ENCODE peak calls at places on chromosome 7, in eight cellular contexts. L is HCT116, K is OCI-LY7, B is MM.1S, C is GM23248, A is neural progenitor cell, Z is SK-N-SH, Q is hepatocyte. S is an unnamed sample.

GRCh38 chr7:7099584-7100014 is 82.7 kb upstream of the C1GALT1 start:
- DNase-seq in B (no peak), Z (no peak), K (no peak), C (peak; percentile 84), Q (peak; percentile 92), A (peak; percentile 86), L (peak; percentile 86), S (peak; percentile 99)

GRCh38 chr7:2109251-2109935 is 123.4 kb downstream of the MAD1L1 start:
- DNase-seq in Z (no peak), B (no peak), C (no peak), A (no peak), Q (no peak), K (peak; percentile 13), L (no peak), S (no peak)

GRCh38 chr7:41047789-41048191 is 655.1 kb downstream of the INHBA start:
- DNase-seq in Q (peak; percentile 8), A (no peak), Z (peak; percentile 40), K (no peak), B (no peak), L (no peak), C (peak; percentile 31), S (no peak)

GRCh38 chr7:156768698-156769472 is 124.1 kb downstream of the LMBR1 start:
- DNase-seq in K (no peak), A (no peak), Q (peak; percentile 16), B (peak; percentile 17), Z (no peak), C (no peak), L (no peak), S (peak; percentile 46)

GRCh38 chr7:115476666-115477065 is 553.9 kb downstream of the TFEC start:
- DNase-seq in K (no peak), Z (no peak), Q (peak; percentile 6), A (peak; percentile 50), B (no peak), C (peak; percentile 23), L (no peak), S (peak; percentile 21)

GRCh38 chr7:106659369-106659962 is 1.5 kb downstream of the CCDC71L start:
- DNase-seq in Z (no peak), K (no peak), L (no peak), B (no peak), A (no peak), C (no peak), Q (no peak), S (no peak)

GRCh38 chr7:100065452-100066186 is 15.9 kb downstream of the ZNF3 start:
- DNase-seq in Z (peak; percentile 65), A (no peak), B (no peak), K (no peak), C (peak; percentile 49), Q (peak; percentile 60), L (no peak), S (no peak)

GRCh38 chr7:115449689-115450088 is 527.8 kb downstream of the MDFIC start:
- DNase-seq in A (no peak), Q (no peak), Z (no peak), C (no peak), L (no peak), B (no peak), K (no peak), S (peak; percentile 36)

GRCh38 chr7:80584778-80585177 is 53.7 kb upstream of the CD36 start:
- DNase-seq in C (peak; percentile 20), K (no peak), Z (no peak), A (no peak), B (no peak), L (no peak), Q (peak; percentile 61), S (peak; percentile 16)

GRCh38 chr7:83814480-83814879 is 165.5 kb upstream of the SEMA3E start:
- DNase-seq in A (no peak), Z (no peak), C (no peak), B (no peak), L (no peak), K (no peak), Q (no peak), S (no peak)

GRCh38 chr7:14000247-14000646 is 10.8 kb upstream of the ETV1 start:
- DNase-seq in K (no peak), Z (no peak), A (no peak), C (peak; percentile 21), Q (no peak), B (peak; percentile 33), L (no peak), S (no peak)

GRCh38 chr7:52184006-52184703 is 851.3 kb upstream of the POM121L12 start:
- DNase-seq in L (no peak), C (no peak), K (no peak), Q (no peak), B (no peak), A (no peak), Z (no peak), S (no peak)

GRCh38 chr7:74026406-74027123 is 1.4 kb upstream of the ELN start:
- DNase-seq in Q (peak; percentile 78), Z (peak; percentile 92), L (peak; percentile 31), A (peak; percentile 76), B (peak; percentile 28), K (peak; percentile 53), C (peak; percentile 76), S (peak; percentile 81)

GRCh38 chr7:157834501-157835143 is 497.8 kb downstream of the DNAJB6 start:
- DNase-seq in Q (no peak), A (peak; percentile 61), B (no peak), C (no peak), L (no peak), Z (no peak), K (no peak), S (no peak)

GRCh38 chr7:1691601-1692499 is 21.8 kb downstream of the ELFN1 start:
- DNase-seq in A (no peak), L (no peak), K (no peak), B (no peak), C (no peak), Q (no peak), Z (peak; percentile 18), S (no peak)

GRCh38 chr7:32631021-32631420 is 135.7 kb downstream of the AVL9 start:
- DNase-seq in A (no peak), K (no peak), C (no peak), B (no peak), L (no peak), Z (no peak), Q (no peak), S (no peak)
- H2AFZ ChIP-seq in A (no peak overlapping the region), K (no peak overlapping the region), C (no peak overlapping the region), B (no peak overlapping the region), L (no peak overlapping the region), Z (no peak overlapping the region), Q (no peak overlapping the region), S (no peak overlapping the region)

GRCh38 chr7:16712916-16713315 is 40.6 kb upstream of the TSPAN13 start:
- DNase-seq in C (peak; percentile 73), B (no peak), Z (no peak), K (no peak), A (peak; percentile 16), Q (no peak), L (no peak), S (no peak)

GRCh38 chr7:16719699-16720098 is 33.9 kb upstream of the TSPAN13 start:
- DNase-seq in Z (no peak), C (peak; percentile 52), A (no peak), K (no peak), B (no peak), L (no peak), Q (no peak), S (no peak)

GRCh38 chr7:16721541-16721940 is 32.0 kb upstream of the TSPAN13 start:
- DNase-seq in A (no peak), C (no peak), Z (no peak), Q (no peak), B (no peak), L (no peak), K (no peak), S (no peak)

DNA sequence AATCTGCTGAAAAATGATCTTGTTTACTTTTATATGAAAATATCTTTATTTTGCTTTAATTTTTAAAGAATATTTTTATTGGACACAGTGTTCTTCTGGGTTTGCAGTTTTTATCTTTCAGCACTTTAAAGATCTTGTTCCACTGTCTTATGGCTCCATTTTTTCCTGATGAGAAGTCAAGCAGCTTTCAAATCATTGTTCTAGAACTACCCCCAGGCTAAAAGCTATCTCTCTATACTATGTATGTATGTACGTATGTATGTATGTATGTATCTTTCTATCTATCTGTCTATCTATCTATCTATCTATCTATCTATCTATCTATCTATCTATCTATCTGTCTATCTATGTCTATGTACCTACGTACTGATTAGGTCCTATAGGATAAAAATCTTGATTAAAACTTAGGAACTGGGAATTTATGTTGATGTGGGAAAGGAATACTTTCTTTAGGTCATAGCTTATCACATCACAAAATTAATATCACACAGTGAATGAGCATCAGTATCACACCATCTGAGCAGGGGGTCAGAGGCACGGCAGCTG is 35.4 kb upstream of the TSPAN13 start:
- DNase-seq in A (no peak), K (no peak), Q (no peak), Z (no peak), L (no peak), B (no peak), C (no peak), S (no peak)
- TF ChIP-seq EZH2phosphoT487 in A (no peak), K (no peak), Q (no peak), Z (no peak), L (no peak), B (no peak), C (no peak), S (no peak)

GRCh38 chr7:152128741-152129461 is 103.4 kb downstream of the GALNT11 start:
- DNase-seq in K (no peak), A (no peak), Z (no peak), B (no peak), C (no peak), L (no peak), Q (no peak), S (no peak)

GRCh38 chr7:152128252-152128651 is 102.8 kb downstream of the GALNT11 start:
- DNase-seq in L (no peak), K (no peak), A (no peak), B (no peak), Z (no peak), Q (no peak), C (no peak), S (no peak)

GRCh38 chr7:152131981-152132494 is 106.6 kb downstream of the GALNT11 start:
- DNase-seq in C (no peak), L (no peak), K (no peak), Z (no peak), B (no peak), A (no peak), Q (no peak), S (no peak)

GRCh38 chr7:152130658-152131590 is 105.5 kb downstream of the GALNT11 start:
- DNase-seq in Q (no peak), C (no peak), B (no peak), Z (peak; percentile 36), A (no peak), L (no peak), K (no peak), S (no peak)

DNA sequence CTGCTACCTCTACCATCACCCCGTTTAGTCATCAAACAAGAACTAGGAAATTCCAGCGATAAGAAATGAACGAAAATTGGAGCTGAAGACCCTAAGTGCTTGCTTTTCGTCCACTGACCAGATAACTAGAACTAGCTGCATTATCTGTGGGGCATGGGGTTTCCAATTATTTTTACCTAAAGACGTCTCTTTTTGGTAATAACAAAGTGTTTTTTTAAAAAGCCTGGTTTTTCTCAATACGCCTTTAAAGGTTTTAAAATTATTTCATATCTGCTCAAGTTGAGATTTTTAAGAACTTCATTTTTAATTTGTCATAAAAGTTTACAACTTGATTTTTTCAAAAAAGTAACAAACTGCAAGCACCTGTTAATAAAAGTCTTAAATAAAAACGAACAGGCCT is 104.2 kb downstream of the GALNT11 start:
- DNase-seq in Z (no peak), B (no peak), C (no peak), L (no peak), A (no peak), K (no peak), Q (no peak), S (no peak)
- H3K4me3 ChIP-seq in Z (no peak overlapping the region), B (no peak overlapping the region), C (no peak overlapping the region), L (no peak overlapping the region), A (no peak overlapping the region), K (no peak overlapping the region), Q (no peak overlapping the region), S (no peak overlapping the region)

GRCh38 chr7:90192876-90193765 is 18.4 kb upstream of the STEAP2 start:
- DNase-seq in L (no peak), K (no peak), B (peak; percentile 26), Z (no peak), A (no peak), Q (no peak), C (peak; percentile 61), S (no peak)
- H2AFZ ChIP-seq in L (no peak overlapping the region), K (no peak overlapping the region), B (no peak overlapping the region), Z (no peak overlapping the region), A (no peak overlapping the region), Q (no peak overlapping the region), C (peak overlapping the region; percentile 42), S (no peak overlapping the region)

S was measured in GM23338.